ENCODE peak calls at places on chromosomes 1 and 21, in ten cellular contexts. E, L, K, B, F, X, S, Z, C and U are unnamed samples.

GRCh38 chr1:67300561-67300960 is 7.1 kb upstream of the IL12RB2 start:
- DNase-seq in E (no peak), L (no peak), K (no peak), B (no peak), F (no peak), X (no peak), S (peak; percentile 3), Z (no peak), C (no peak), U (no peak)

GRCh38 chr1:158179301-158180041 is 1.2 kb upstream of the CD1D start:
- DNase-seq in E (no peak), L (no peak), K (no peak), B (no peak), F (no peak), X (no peak), S (no peak), Z (no peak), C (no peak), U (peak; percentile 6)

GRCh38 chr1:6507037-6507428 is 15.6 kb upstream of the PLEKHG5 start:
- DNase-seq in E (no peak), L (no peak), K (no peak), B (no peak), F (no peak), X (peak; percentile 59), S (no peak), Z (no peak), C (no peak), U (no peak)

GRCh38 chr1:12629974-12630760 is 12.2 kb upstream of the DHRS3 start:
- DNase-seq in E (no peak), L (no peak), K (no peak), B (no peak), F (no peak), X (no peak), S (no peak), Z (no peak), C (no peak), U (no peak)

GRCh38 chr1:20699558-20699957 is 18.2 kb downstream of the KIF17 start:
- DNase-seq in E (no peak), L (no peak), K (no peak), B (no peak), F (no peak), X (no peak), S (no peak), Z (no peak), C (no peak), U (no peak)

GRCh38 chr1:156643266-156644092 is 1.6 kb downstream of the BCAN start:
- DNase-seq in E (no peak), L (no peak), K (no peak), B (no peak), F (no peak), X (peak; percentile 83), S (no peak), Z (no peak), C (no peak), U (peak; percentile 42)

GRCh38 chr1:1217621-1218523 is 3.9 kb upstream of the TNFRSF4 start:
- DNase-seq in E (no peak), L (peak; percentile 53), K (no peak), B (no peak), F (peak; percentile 14), X (no peak), S (no peak), Z (no peak), C (no peak), U (peak; percentile 77)

GRCh38 chr1:37362990-37363389 is 111.4 kb upstream of the ZC3H12A start:
- DNase-seq in E (no peak), L (no peak), K (no peak), B (no peak), F (no peak), X (no peak), S (no peak), Z (no peak), C (peak; percentile 44), U (no peak)

GRCh38 chr21:26934383-26934782 is 32.5 kb downstream of the ADAMTS5 start:
- DNase-seq in E (no peak), L (no peak), K (no peak), B (no peak), F (no peak), X (no peak), S (no peak), Z (no peak), C (peak; percentile 67), U (no peak)